ENCODE peak calls at places on chromosomes 3 and 15, in eight cellular contexts. R is A549, U is transverse colon, M is right lobe of liver, V is NB4, Q is upper lobe of left lung, J is body of pancreas, P is breast epithelium. O is an unnamed sample.

GRCh38 chr3:38561746-38562466 is 65.8 kb downstream of the EXOG start:
- DNase-seq in J (peak), U (no peak), M (no peak), Q (no peak), P (no peak), V (no peak), R (no peak), O (no peak)

GRCh38 chr15:100133001-100133400 is 208.8 kb downstream of the ADAMTS17 start:
- DNase-seq in P (no peak), M (no peak), Q (no peak), V (no peak), J (no peak), U (no peak), R (no peak), O (no peak)

GRCh38 chr3:133924041-133924440 is 28.4 kb upstream of the RAB6B start:
- DNase-seq in P (no peak), Q (no peak), R (no peak), V (no peak), J (no peak), U (no peak), M (no peak), O (no peak)

GRCh38 chr15:90101130-90101968 is 919 bp downstream of the IDH2 start:
- DNase-seq in Q (no peak), P (no peak), V (peak), J (peak), M (peak), U (peak), R (no peak), O (no peak)

GRCh38 chr15:97717806-97718205 is 242.7 kb upstream of the ARRDC4 start:
- DNase-seq in P (no peak), Q (no peak), R (no peak), V (no peak), U (no peak), J (no peak), M (no peak), O (no peak)

GRCh38 chr3:18047052-18047451 is 304.6 kb upstream of the TBC1D5 start:
- DNase-seq in J (no peak), U (no peak), R (no peak), V (no peak), M (no peak), Q (no peak), P (no peak), O (no peak)

GRCh38 chr3:48474619-48475018 is 28.1 kb downstream of the ATRIP start:
- DNase-seq in P (no peak), J (no peak), U (no peak), V (no peak), Q (no peak), R (no peak), M (no peak), O (no peak)

GRCh38 chr15:85379403-85380131 is 836 bp upstream of the AKAP13 start:
- DNase-seq in U (peak), M (no peak), R (no peak), P (no peak), Q (no peak), J (peak), V (peak), O (no peak)

GRCh38 chr3:5292512-5292911 is 105.0 kb downstream of the EDEM1 start:
- DNase-seq in Q (no peak), P (no peak), M (no peak), U (no peak), J (no peak), R (no peak), V (no peak), O (no peak)

GRCh38 chr3:170327040-170327808 is 30.3 kb upstream of the SKIL start:
- DNase-seq in U (no peak), R (no peak), V (no peak), M (no peak), P (no peak), Q (peak), J (no peak), O (no peak)

GRCh38 chr15:50003786-50004334 is 115.2 kb downstream of the ATP8B4 start:
- DNase-seq in U (peak), P (peak), Q (peak), V (peak), J (peak), M (peak), R (peak), O (peak)

GRCh38 chr15:96053039-96054021 is 277.2 kb upstream of the NR2F2 start:
- DNase-seq in V (no peak), R (no peak), Q (peak), J (peak), P (peak), U (peak), M (peak), O (no peak)

GRCh38 chr3:71055602-71056001 is 527.9 kb downstream of the FOXP1 start:
- DNase-seq in R (no peak), Q (no peak), V (no peak), J (no peak), P (no peak), M (no peak), U (no peak), O (no peak)

GRCh38 chr3:36124118-36124796 is 256.0 kb upstream of the STAC start:
- DNase-seq in J (peak), Q (no peak), R (peak), P (no peak), M (peak), U (no peak), V (peak), O (no peak)

GRCh38 chr3:165185707-165186327 is 10.4 kb downstream of the SLITRK3 start:
- DNase-seq in Q (no peak), V (peak), R (no peak), U (peak), P (no peak), M (peak), J (peak), O (peak)

GRCh38 chr15:89472785-89473256 is 23.6 kb downstream of the RHCG start:
- DNase-seq in R (peak), M (peak), V (peak), J (peak), Q (peak), P (no peak), U (peak), O (no peak)

GRCh38 chr3:20683912-20684311 is 497.9 kb upstream of the SGO1 start:
- DNase-seq in P (no peak), R (no peak), M (no peak), Q (no peak), V (no peak), J (no peak), U (no peak), O (peak)

GRCh38 chr3:115272036-115272824 is 125.1 kb upstream of the ZBTB20 start:
- DNase-seq in M (no peak), J (no peak), P (no peak), U (no peak), Q (no peak), R (no peak), V (no peak), O (no peak)

GRCh38 chr3:43105224-43105596 is 669 bp downstream of the POMGNT2 start:
- DNase-seq in U (no peak), Q (no peak), V (no peak), M (peak), J (peak), P (no peak), R (no peak), O (no peak)

DNA sequence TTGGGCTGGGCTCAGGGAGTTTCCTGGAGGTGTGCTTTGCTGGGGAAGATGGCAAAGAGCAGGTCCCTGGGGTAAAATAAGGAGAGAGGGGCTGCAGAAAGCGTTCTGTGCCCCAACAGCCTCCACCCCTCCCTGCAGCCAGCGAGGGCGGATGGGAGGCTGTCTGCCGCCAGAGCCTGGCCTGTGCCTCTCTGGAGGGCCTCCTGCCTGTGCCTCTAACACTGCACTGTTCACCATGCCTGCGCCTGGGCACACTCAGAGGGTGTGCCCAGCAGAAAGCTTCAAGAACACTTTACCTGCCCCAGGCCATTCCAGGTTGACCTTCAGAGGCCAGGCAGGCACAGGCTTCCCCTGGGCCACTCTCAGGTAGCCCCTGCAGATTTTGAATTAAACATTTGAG is 77.7 kb upstream of the KLF13 start:
- DNase-seq in M (no peak), V (no peak), J (no peak), Q (no peak), R (no peak), P (no peak), U (no peak), O (no peak)
- TF ChIP-seq CTCF in M (no peak), V (no peak), J (no peak), Q (no peak), R (no peak), P (no peak), U (no peak), O (no peak)

DNA sequence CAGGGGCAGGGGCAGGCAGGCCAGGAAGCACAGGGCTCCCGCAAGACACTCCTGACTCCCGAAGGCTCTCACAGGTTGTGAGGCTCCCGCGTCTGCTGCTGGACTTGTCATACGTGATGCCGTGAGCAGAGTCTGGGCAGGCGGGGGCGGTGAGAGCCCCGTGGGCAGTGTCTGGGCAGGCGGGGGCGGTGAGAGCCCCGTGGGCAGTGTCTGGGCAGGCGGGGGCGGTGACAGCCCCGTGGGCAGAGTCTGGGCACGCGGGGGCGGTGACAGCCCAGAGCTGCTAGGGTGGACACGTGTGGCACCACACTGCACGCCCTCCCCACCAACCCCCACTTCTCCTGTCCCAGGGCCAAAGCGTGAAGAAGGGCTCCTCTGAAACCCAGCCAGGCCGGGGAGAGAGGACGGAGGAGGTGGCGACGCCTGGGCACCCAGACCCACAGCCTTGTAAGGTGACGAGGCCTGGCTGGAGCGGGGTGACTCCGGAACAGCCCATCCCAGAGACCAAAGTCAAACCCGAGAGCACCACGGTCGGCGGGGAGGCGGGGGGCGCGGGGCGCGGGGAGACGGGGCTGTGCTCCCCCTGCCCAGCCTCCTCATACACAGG is 35.0 kb downstream of the TNK2 start:
- DNase-seq in U (no peak), Q (peak), V (no peak), M (no peak), R (no peak), J (no peak), P (no peak), O (no peak)
- H3K4me3 ChIP-seq in U (no peak), Q (no peak), V (no peak), M (no peak), R (no peak), J (no peak), P (no peak), O (no peak)

GRCh38 chr3:186121271-186121670 is 12.4 kb upstream of the ETV5 start:
- DNase-seq in V (no peak), M (no peak), R (no peak), Q (no peak), P (no peak), U (no peak), J (peak), O (no peak)

GRCh38 chr3:186121968-186122367 is 13.1 kb upstream of the ETV5 start:
- DNase-seq in P (no peak), R (no peak), Q (no peak), J (peak), V (no peak), M (no peak), U (no peak), O (no peak)

GRCh38 chr3:186119499-186119898 is 10.6 kb upstream of the ETV5 start:
- DNase-seq in U (no peak), R (no peak), J (no peak), M (no peak), P (no peak), Q (no peak), V (no peak), O (no peak)

GRCh38 chr3:186117521-186118111 is 8.7 kb upstream of the ETV5 start:
- DNase-seq in M (no peak), J (no peak), Q (no peak), U (no peak), V (no peak), R (no peak), P (no peak), O (no peak)

DNA sequence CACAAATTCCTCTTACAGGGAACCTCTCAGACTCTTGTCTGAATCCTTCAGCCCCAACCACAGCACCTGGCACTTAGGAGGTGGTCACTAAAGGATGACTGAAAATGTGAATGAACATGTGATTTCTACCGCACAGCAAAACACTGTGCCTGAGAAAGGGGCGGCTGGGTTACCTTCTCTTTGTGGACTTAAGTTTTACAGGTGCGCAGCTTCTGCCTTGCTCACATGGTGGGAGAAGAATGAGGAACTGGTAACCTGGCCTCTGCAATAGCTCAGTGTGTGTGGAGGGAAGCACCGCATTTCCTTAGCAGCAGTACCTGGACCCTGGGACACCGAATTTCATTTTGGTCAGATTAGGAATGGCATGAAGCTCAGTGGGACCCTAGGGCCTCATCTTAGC is 9.8 kb upstream of the ETV5 start:
- DNase-seq in Q (no peak), V (no peak), U (no peak), R (no peak), M (no peak), J (peak), P (no peak), O (no peak)
- TF ChIP-seq POLR2A in Q (no peak), V (no peak), U (no peak), R (no peak), M (no peak), J (no peak), P (no peak), O (no peak)

DNA sequence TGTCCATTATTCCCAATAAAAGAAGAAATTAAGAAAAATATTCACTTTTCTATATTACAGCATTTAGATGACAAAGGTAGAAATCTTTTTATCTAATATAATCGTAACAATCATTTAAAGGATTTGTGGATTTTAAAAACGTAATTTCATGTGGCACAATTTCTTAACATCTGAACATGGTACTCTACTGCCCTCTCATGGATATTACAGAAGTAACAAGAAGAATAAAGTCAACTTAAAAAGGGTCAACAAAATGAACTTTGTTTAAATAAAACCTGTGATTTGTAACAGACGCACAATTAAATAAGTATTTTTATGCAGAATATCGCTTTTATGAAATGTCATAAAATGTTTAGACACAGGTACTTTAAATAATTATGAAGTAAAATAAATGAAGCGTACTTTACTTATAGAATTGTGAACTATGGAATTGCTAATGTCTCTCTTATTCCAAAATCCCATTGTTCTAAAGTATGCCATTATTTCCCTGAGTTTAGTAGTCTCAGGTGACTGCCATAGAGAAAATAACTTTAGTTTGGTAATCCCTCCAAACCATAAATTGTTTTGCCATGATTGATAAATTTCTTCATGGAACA is 366.8 kb upstream of the ZNF385D start:
- DNase-seq in R (no peak), J (no peak), Q (no peak), V (peak), M (no peak), U (no peak), P (no peak), O (no peak)
- TF ChIP-seq CTCF in R (peak), J (peak), Q (no peak), V (peak), M (peak), U (peak), P (peak), O (no peak)

DNA sequence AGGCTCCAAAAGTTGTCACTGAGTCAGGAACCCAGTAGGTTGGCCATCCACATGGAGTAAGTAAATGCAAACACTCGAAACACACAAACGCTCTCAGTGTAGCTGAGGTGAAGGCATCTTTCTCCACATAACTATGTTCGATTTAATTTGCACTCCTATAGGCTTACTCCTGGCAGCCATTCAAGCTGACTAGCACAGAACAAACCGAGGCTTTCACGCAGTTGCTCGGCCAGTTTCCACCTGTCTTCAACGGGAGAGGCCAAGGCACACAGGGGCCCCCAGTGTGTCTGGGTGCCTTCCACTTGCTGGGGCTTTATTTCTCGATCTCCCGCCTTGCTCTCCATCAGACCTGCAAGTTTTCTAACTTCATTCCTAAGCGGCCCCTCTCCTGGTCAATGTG is 18.9 kb downstream of the RGMA start:
- DNase-seq in J (no peak), M (no peak), U (no peak), Q (no peak), R (no peak), P (no peak), V (no peak), O (no peak)
- H3K4me3 ChIP-seq in J (no peak), M (no peak), U (peak), Q (no peak), R (no peak), P (peak), V (no peak), O (no peak)

GRCh38 chr3:195150194-195151118 is 120.5 kb downstream of the XXYLT1 start:
- DNase-seq in J (peak), R (no peak), U (peak), V (peak), P (no peak), M (peak), Q (peak), O (peak)

GRCh38 chr3:195151402-195151801 is 119.6 kb downstream of the XXYLT1 start:
- DNase-seq in R (no peak), M (no peak), Q (no peak), J (no peak), V (no peak), U (no peak), P (no peak), O (no peak)

GRCh38 chr3:195148553-195148952 is 122.4 kb downstream of the XXYLT1 start:
- DNase-seq in M (no peak), Q (no peak), J (no peak), P (no peak), U (no peak), R (no peak), V (no peak), O (no peak)

GRCh38 chr3:195147649-195148121 is 123.3 kb downstream of the XXYLT1 start:
- DNase-seq in V (no peak), Q (no peak), U (peak), P (no peak), J (peak), R (no peak), M (no peak), O (no peak)

GRCh38 chr3:195149292-195149691 is 121.7 kb downstream of the XXYLT1 start:
- DNase-seq in M (no peak), P (no peak), R (no peak), J (no peak), U (no peak), V (no peak), Q (no peak), O (no peak)
- TF ChIP-seq POLR2A in M (no peak), P (no peak), R (no peak), J (no peak), U (no peak), V (no peak), Q (no peak), O (no peak)

DNA sequence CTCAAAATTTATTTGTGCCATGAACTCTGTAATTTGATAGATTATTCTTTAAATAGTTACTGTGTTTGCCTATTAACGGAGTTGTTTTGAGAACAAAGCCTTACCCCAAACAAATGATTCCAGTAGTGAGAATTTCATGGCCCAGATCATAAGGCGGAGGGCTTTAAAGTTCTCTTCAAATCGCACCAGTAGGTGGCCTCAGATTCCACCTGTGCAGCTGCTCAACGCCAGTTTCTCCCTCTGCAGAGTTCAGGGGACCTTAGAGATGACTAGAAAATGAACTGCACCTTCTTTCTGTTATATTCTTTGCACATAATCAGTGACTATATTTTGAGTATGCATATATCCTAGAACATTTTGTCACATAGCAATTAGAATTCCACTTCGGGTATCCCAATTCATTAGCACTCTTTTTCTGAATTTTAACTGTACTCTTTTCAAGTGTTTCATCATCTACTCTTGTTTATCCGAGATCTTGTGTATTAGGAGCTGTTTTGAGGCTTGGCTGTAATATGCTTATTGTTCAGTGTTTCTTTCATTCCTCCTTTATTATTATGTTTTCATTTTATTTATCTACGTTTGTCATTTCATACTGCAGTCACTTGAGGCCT is 232.6 kb upstream of the CHRM5 start:
- DNase-seq in M (no peak), R (peak), U (peak), P (no peak), V (peak), J (peak), Q (no peak), O (no peak)
- TF ChIP-seq CTCF in M (peak), R (peak), U (peak), P (peak), V (peak), J (peak), Q (no peak), O (no peak)

O was measured in lower leg skin.